ENCODE peak calls at places on chromosomes 7 and 10, in eight cellular contexts. One of them, this sample, is unnamed.
A peak's percentile ranks its signal among the peaks of the same experiment; 100 is the strongest.

GRCh38 chr10:112951349-112952281 is 1.6 kb downstream of the TCF7L2 start:
- DNase-seq in psoas muscle: peak; percentile 84
- DNase-seq in HCT116: peak; percentile 72
- DNase-seq in heart left ventricle: peak; percentile 69
- DNase-seq in PC-3: peak; percentile 55
- DNase-seq in heart right ventricle: peak; percentile 67
- DNase-seq in ovary: peak; percentile 73
- DNase-seq in left ventricle myocardium inferior: peak; percentile 61
- DNase-seq in this sample: peak; percentile 55

GRCh38 chr10:22252801-22253577 is 35.2 kb upstream of the EBLN1 start:
- DNase-seq in psoas muscle: peak; percentile 72
- DNase-seq in HCT116: no peak
- DNase-seq in heart left ventricle: peak; percentile 54
- DNase-seq in PC-3: no peak
- DNase-seq in heart right ventricle: peak; percentile 36
- DNase-seq in ovary: peak; percentile 49
- DNase-seq in left ventricle myocardium inferior: peak; percentile 46
- DNase-seq in this sample: peak; percentile 35

GRCh38 chr10:1213707-1214675 is 157.8 kb downstream of the WDR37 start:
- DNase-seq in psoas muscle: no peak
- DNase-seq in HCT116: no peak
- DNase-seq in heart left ventricle: no peak
- DNase-seq in PC-3: no peak
- DNase-seq in heart right ventricle: no peak
- DNase-seq in ovary: no peak
- DNase-seq in left ventricle myocardium inferior: no peak
- DNase-seq in this sample: no peak

GRCh38 chr10:16436367-16436757 is 448 bp upstream of the PTER start:
- DNase-seq in psoas muscle: no peak
- DNase-seq in HCT116: no peak
- DNase-seq in heart left ventricle: peak; percentile 42
- DNase-seq in PC-3: peak; percentile 1
- DNase-seq in heart right ventricle: peak; percentile 14
- DNase-seq in ovary: no peak
- DNase-seq in left ventricle myocardium inferior: no peak
- DNase-seq in this sample: no peak

GRCh38 chr10:6101181-6101580 is 12.3 kb downstream of the RBM17 start:
- DNase-seq in psoas muscle: no peak
- DNase-seq in HCT116: no peak
- DNase-seq in heart left ventricle: no peak
- DNase-seq in PC-3: no peak
- DNase-seq in heart right ventricle: no peak
- DNase-seq in ovary: no peak
- DNase-seq in left ventricle myocardium inferior: no peak
- DNase-seq in this sample: no peak

GRCh38 chr7:114104035-114104434 is 185.2 kb upstream of the PPP1R3A start:
- DNase-seq in psoas muscle: no peak
- DNase-seq in HCT116: no peak
- DNase-seq in heart left ventricle: no peak
- DNase-seq in PC-3: no peak
- DNase-seq in heart right ventricle: no peak
- DNase-seq in ovary: no peak
- DNase-seq in left ventricle myocardium inferior: no peak
- DNase-seq in this sample: no peak

GRCh38 chr10:35501923-35502322 is 103.2 kb upstream of the GJD4 start:
- DNase-seq in psoas muscle: no peak
- DNase-seq in HCT116: no peak
- DNase-seq in heart left ventricle: no peak
- DNase-seq in PC-3: peak; percentile 57
- DNase-seq in heart right ventricle: no peak
- DNase-seq in ovary: no peak
- DNase-seq in left ventricle myocardium inferior: no peak
- DNase-seq in this sample: no peak

GRCh38 chr10:49109669-49110335 is 5.5 kb downstream of the VSTM4 start:
- DNase-seq in psoas muscle: peak; percentile 84
- DNase-seq in HCT116: no peak
- DNase-seq in heart left ventricle: peak; percentile 91
- DNase-seq in PC-3: no peak
- DNase-seq in heart right ventricle: peak; percentile 87
- DNase-seq in ovary: peak; percentile 70
- DNase-seq in left ventricle myocardium inferior: peak; percentile 84
- DNase-seq in this sample: no peak

GRCh38 chr10:103605359-103606156 is 112.1 kb downstream of the NEURL1 start:
- DNase-seq in psoas muscle: peak; percentile 68
- DNase-seq in HCT116: peak; percentile 28
- DNase-seq in heart left ventricle: peak; percentile 49
- DNase-seq in PC-3: peak; percentile 48
- DNase-seq in heart right ventricle: peak; percentile 66
- DNase-seq in ovary: peak; percentile 50
- DNase-seq in left ventricle myocardium inferior: no peak
- DNase-seq in this sample: no peak

GRCh38 chr7:50591480-50592438 is 26.6 kb upstream of the DDC start:
- DNase-seq in psoas muscle: no peak
- DNase-seq in HCT116: no peak
- DNase-seq in heart left ventricle: no peak
- DNase-seq in PC-3: no peak
- DNase-seq in heart right ventricle: no peak
- DNase-seq in ovary: no peak
- DNase-seq in left ventricle myocardium inferior: no peak
- DNase-seq in this sample: no peak

GRCh38 chr10:71084818-71085126 is 127.6 kb upstream of the UNC5B start:
- DNase-seq in psoas muscle: no peak
- DNase-seq in HCT116: no peak
- DNase-seq in heart left ventricle: no peak
- DNase-seq in PC-3: no peak
- DNase-seq in heart right ventricle: no peak
- DNase-seq in ovary: peak; percentile 1
- DNase-seq in left ventricle myocardium inferior: no peak
- DNase-seq in this sample: no peak

GRCh38 chr7:19701471-19701870 is 7.4 kb downstream of the POLR1F start:
- DNase-seq in psoas muscle: no peak
- DNase-seq in HCT116: no peak
- DNase-seq in heart left ventricle: no peak
- DNase-seq in PC-3: no peak
- DNase-seq in heart right ventricle: no peak
- DNase-seq in ovary: no peak
- DNase-seq in left ventricle myocardium inferior: no peak
- DNase-seq in this sample: no peak

GRCh38 chr7:35430547-35431153 is 176.8 kb upstream of the TBX20 start:
- DNase-seq in psoas muscle: no peak
- DNase-seq in HCT116: peak; percentile 45
- DNase-seq in heart left ventricle: no peak
- DNase-seq in PC-3: peak; percentile 52
- DNase-seq in heart right ventricle: no peak
- DNase-seq in ovary: no peak
- DNase-seq in left ventricle myocardium inferior: no peak
- DNase-seq in this sample: no peak

GRCh38 chr7:43198599-43199090 is 86.2 kb downstream of the HECW1 start:
- DNase-seq in psoas muscle: no peak
- DNase-seq in HCT116: no peak
- DNase-seq in heart left ventricle: no peak
- DNase-seq in PC-3: no peak
- DNase-seq in heart right ventricle: no peak
- DNase-seq in ovary: no peak
- DNase-seq in left ventricle myocardium inferior: no peak
- DNase-seq in this sample: no peak

GRCh38 chr7:141463986-141464385 is 87.2 kb upstream of the AGK start:
- DNase-seq in psoas muscle: no peak
- DNase-seq in HCT116: no peak
- DNase-seq in heart left ventricle: no peak
- DNase-seq in PC-3: peak; percentile 46
- DNase-seq in heart right ventricle: no peak
- DNase-seq in ovary: no peak
- DNase-seq in left ventricle myocardium inferior: no peak
- DNase-seq in this sample: no peak

GRCh38 chr10:50621981-50622496 is 1.7 kb downstream of the SGMS1 start:
- DNase-seq in psoas muscle: peak; percentile 98
- DNase-seq in HCT116: peak; percentile 75
- DNase-seq in heart left ventricle: peak; percentile 98
- DNase-seq in PC-3: peak; percentile 100
- DNase-seq in heart right ventricle: peak; percentile 96
- DNase-seq in ovary: peak; percentile 99
- DNase-seq in left ventricle myocardium inferior: peak; percentile 97
- DNase-seq in this sample: peak; percentile 94

GRCh38 chr7:36309301-36309700 is 80.4 kb upstream of the ANLN start:
- DNase-seq in psoas muscle: no peak
- DNase-seq in HCT116: no peak
- DNase-seq in heart left ventricle: no peak
- DNase-seq in PC-3: no peak
- DNase-seq in heart right ventricle: no peak
- DNase-seq in ovary: no peak
- DNase-seq in left ventricle myocardium inferior: no peak
- DNase-seq in this sample: no peak

GRCh38 chr7:1694551-1694950 is 24.5 kb downstream of the ELFN1 start:
- DNase-seq in psoas muscle: peak; percentile 29
- DNase-seq in HCT116: no peak
- DNase-seq in heart left ventricle: no peak
- DNase-seq in PC-3: no peak
- DNase-seq in heart right ventricle: no peak
- DNase-seq in ovary: no peak
- DNase-seq in left ventricle myocardium inferior: peak; percentile 12
- DNase-seq in this sample: peak; percentile 26
- H3K27me3 ChIP-seq in psoas muscle: no peaks in the 10 kb centered on the region
- H3K27me3 ChIP-seq in HCT116: peaks cover 3% of the 10 kb centered on the region
- H3K27me3 ChIP-seq in heart left ventricle: no peaks in the 10 kb centered on the region
- H3K27me3 ChIP-seq in PC-3: peaks cover 73% of the 10 kb centered on the region
- H3K27me3 ChIP-seq in heart right ventricle: no peaks in the 10 kb centered on the region
- H3K27me3 ChIP-seq in ovary: no peaks in the 10 kb centered on the region
- H3K27me3 ChIP-seq in left ventricle myocardium inferior: peaks cover 5% of the 10 kb centered on the region
- H3K27me3 ChIP-seq in this sample: no peaks in the 10 kb centered on the region

DNA sequence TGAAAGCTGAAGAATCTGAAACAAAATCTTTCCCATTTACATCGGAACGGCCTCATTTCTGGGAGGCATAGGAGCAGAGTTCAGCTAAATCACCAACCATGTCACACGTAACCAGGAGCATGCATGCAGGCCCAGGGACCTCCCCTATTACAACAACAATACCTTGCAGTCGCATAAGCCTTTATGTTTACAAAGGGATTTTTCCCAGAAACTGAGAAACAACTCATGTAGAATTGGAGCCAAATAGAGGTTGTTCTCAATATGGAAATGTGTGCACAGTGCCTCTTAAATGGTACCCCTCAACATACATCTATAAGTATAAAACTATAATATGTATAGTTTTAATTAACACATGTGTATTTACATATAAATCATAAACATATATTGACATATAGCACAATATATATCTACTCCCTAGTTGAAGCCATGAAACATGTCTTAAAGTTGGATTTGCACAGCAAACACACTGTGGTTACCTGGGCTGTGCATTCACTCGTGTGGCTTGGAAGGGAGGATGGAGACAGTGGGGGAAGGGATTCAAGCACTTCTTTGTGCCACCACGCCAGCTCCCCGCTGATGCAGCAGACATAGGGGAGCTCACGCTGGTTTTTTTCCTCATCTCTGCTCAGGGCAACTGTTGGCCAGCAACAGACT is 35.0 kb upstream of the DGKI start:
- DNase-seq in psoas muscle: no peak
- DNase-seq in HCT116: no peak
- DNase-seq in heart left ventricle: no peak
- DNase-seq in PC-3: no peak
- DNase-seq in heart right ventricle: no peak
- DNase-seq in ovary: no peak
- DNase-seq in left ventricle myocardium inferior: no peak
- DNase-seq in this sample: no peak
- TF ChIP-seq CTCF in psoas muscle: no peak
- TF ChIP-seq CTCF in HCT116: no peak
- TF ChIP-seq CTCF in heart left ventricle: no peak
- TF ChIP-seq CTCF in PC-3: no peak
- TF ChIP-seq CTCF in heart right ventricle: no peak
- TF ChIP-seq CTCF in ovary: no peak
- TF ChIP-seq CTCF in left ventricle myocardium inferior: no peak
- TF ChIP-seq CTCF in this sample: no peak

GRCh38 chr10:122102867-122103525 is 114.0 kb downstream of the TACC2 start:
- DNase-seq in psoas muscle: no peak
- DNase-seq in HCT116: no peak
- DNase-seq in heart left ventricle: no peak
- DNase-seq in PC-3: no peak
- DNase-seq in heart right ventricle: no peak
- DNase-seq in ovary: no peak
- DNase-seq in left ventricle myocardium inferior: no peak
- DNase-seq in this sample: no peak
- H3K27me3 ChIP-seq in psoas muscle: no peaks in the 10 kb centered on the region
- H3K27me3 ChIP-seq in HCT116: peaks cover 17% of the 10 kb centered on the region
- H3K27me3 ChIP-seq in heart left ventricle: no peaks in the 10 kb centered on the region
- H3K27me3 ChIP-seq in PC-3: no peaks in the 10 kb centered on the region
- H3K27me3 ChIP-seq in heart right ventricle: no peaks in the 10 kb centered on the region
- H3K27me3 ChIP-seq in ovary: no peaks in the 10 kb centered on the region
- H3K27me3 ChIP-seq in left ventricle myocardium inferior: no peaks in the 10 kb centered on the region
- H3K27me3 ChIP-seq in this sample: no peaks in the 10 kb centered on the region

DNA sequence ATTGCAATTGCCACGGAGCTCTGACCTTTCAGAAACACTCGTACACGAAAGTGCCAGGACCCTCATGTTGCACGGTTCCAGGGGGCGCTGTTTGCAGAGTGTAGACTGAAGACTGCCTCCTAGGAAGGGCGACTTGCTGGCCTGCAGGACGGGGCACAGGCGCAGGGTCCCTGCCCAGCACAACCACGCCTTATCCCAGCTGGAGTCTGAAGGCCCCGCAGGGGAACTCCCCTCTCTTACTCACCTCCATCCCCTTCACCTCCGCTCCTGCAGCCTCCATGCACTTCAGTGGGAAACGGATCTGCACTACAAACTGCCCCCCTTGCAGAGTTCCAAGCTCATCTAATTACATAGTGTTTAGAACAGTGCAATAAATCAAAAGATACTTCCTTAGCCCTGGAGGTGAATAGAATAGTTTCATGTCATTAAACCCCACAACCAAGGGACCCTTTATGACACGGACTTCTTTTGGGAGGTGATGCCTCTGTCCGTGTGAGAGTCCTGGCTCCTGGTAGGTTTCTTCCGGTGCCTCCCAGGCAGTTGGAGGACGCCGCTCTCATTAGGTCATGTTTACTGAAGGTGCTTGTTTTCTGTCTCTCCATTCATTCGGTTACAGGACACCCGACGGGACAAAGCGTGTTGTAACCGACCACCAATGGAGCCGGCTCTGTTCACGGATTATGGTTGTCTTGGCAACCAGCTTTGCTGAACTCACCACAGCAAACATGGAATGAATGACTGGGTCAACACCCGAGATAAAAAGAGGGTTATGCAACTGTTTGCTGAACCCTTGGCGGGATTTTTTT is 262.2 kb downstream of the BAMBI start:
- DNase-seq in psoas muscle: peak; percentile 69
- DNase-seq in HCT116: no peak
- DNase-seq in heart left ventricle: peak; percentile 53
- DNase-seq in PC-3: no peak
- DNase-seq in heart right ventricle: peak; percentile 37
- DNase-seq in ovary: peak; percentile 34
- DNase-seq in left ventricle myocardium inferior: peak; percentile 39
- DNase-seq in this sample: no peak
- TF ChIP-seq CTCF in psoas muscle: peak; percentile 9
- TF ChIP-seq CTCF in HCT116: peak; percentile 62
- TF ChIP-seq CTCF in heart left ventricle: no peak
- TF ChIP-seq CTCF in PC-3: peak; percentile 29
- TF ChIP-seq CTCF in heart right ventricle: no peak
- TF ChIP-seq CTCF in ovary: no peak
- TF ChIP-seq CTCF in left ventricle myocardium inferior: peak; percentile 10
- TF ChIP-seq CTCF in this sample: no peak

GRCh38 chr7:100799037-100799896 is 28.1 kb downstream of the EPHB4 start:
- DNase-seq in psoas muscle: no peak
- DNase-seq in HCT116: no peak
- DNase-seq in heart left ventricle: peak; percentile 67
- DNase-seq in PC-3: peak; percentile 70
- DNase-seq in heart right ventricle: peak; percentile 64
- DNase-seq in ovary: peak; percentile 74
- DNase-seq in left ventricle myocardium inferior: peak; percentile 52
- DNase-seq in this sample: no peak
- H3K27me3 ChIP-seq in psoas muscle: no peaks in the 10 kb centered on the region
- H3K27me3 ChIP-seq in HCT116: no peaks in the 10 kb centered on the region
- H3K27me3 ChIP-seq in heart left ventricle: peaks cover 5% of the 10 kb centered on the region
- H3K27me3 ChIP-seq in PC-3: no peaks in the 10 kb centered on the region
- H3K27me3 ChIP-seq in heart right ventricle: peaks cover 32% of the 10 kb centered on the region
- H3K27me3 ChIP-seq in ovary: no peaks in the 10 kb centered on the region
- H3K27me3 ChIP-seq in left ventricle myocardium inferior: peaks cover 46% of the 10 kb centered on the region
- H3K27me3 ChIP-seq in this sample: no peaks in the 10 kb centered on the region

This sample was measured in dorsolateral prefrontal cortex.